ENCODE peak calls at places on chromosomes 1 and 21, in nine cellular contexts. One of them, this sample, is unnamed.

GRCh38 chr1:33088119-33088906 is 7.4 kb downstream of the AZIN2 start:
- DNase-seq in SK-MEL-5: no peak
- DNase-seq in WTC11: no peak
- DNase-seq in CD8-positive, alpha-beta memory T cell: no peak
- DNase-seq in AG08395: no peak
- DNase-seq in stromal cell of bone marrow: no peak
- DNase-seq in stimulated activated CD4-positive, alpha-beta T cell treated with anti-CD3 and anti-CD28 coated beads, TNF-alpha, amount 100 ng/mL, for 1 hour: no peak
- DNase-seq in SJSA1: peak; percentile 33
- DNase-seq in pons: peak; percentile 31
- DNase-seq in this sample: no peak

GRCh38 chr1:179753061-179753460 is 10.0 kb downstream of the FAM163A start:
- DNase-seq in WTC11: no peak
- DNase-seq in AG08395: no peak
- DNase-seq in SK-MEL-5: no peak
- DNase-seq in CD8-positive, alpha-beta memory T cell: no peak
- DNase-seq in pons: no peak
- DNase-seq in stimulated activated CD4-positive, alpha-beta T cell treated with anti-CD3 and anti-CD28 coated beads, TNF-alpha, amount 100 ng/mL, for 1 hour: no peak
- DNase-seq in stromal cell of bone marrow: peak; percentile 5
- DNase-seq in SJSA1: no peak
- DNase-seq in this sample: no peak

GRCh38 chr1:224183591-224184312 is 712 bp downstream of the DEGS1 start:
- DNase-seq in pons: peak; percentile 56
- DNase-seq in stimulated activated CD4-positive, alpha-beta T cell treated with anti-CD3 and anti-CD28 coated beads, TNF-alpha, amount 100 ng/mL, for 1 hour: peak; percentile 43
- DNase-seq in AG08395: peak; percentile 63
- DNase-seq in SK-MEL-5: peak; percentile 43
- DNase-seq in SJSA1: peak; percentile 66
- DNase-seq in stromal cell of bone marrow: no peak
- DNase-seq in WTC11: peak; percentile 51
- DNase-seq in CD8-positive, alpha-beta memory T cell: peak; percentile 50
- DNase-seq in this sample: peak; percentile 71

GRCh38 chr1:12486401-12487005 is 131.5 kb downstream of the DHRS3 start:
- DNase-seq in pons: no peak
- DNase-seq in CD8-positive, alpha-beta memory T cell: no peak
- DNase-seq in SJSA1: peak; percentile 83
- DNase-seq in stimulated activated CD4-positive, alpha-beta T cell treated with anti-CD3 and anti-CD28 coated beads, TNF-alpha, amount 100 ng/mL, for 1 hour: no peak
- DNase-seq in WTC11: no peak
- DNase-seq in SK-MEL-5: no peak
- DNase-seq in stromal cell of bone marrow: no peak
- DNase-seq in AG08395: no peak
- DNase-seq in this sample: no peak

GRCh38 chr21:45385549-45386050 is 19.4 kb upstream of the COL18A1 start:
- DNase-seq in SJSA1: no peak
- DNase-seq in SK-MEL-5: no peak
- DNase-seq in CD8-positive, alpha-beta memory T cell: no peak
- DNase-seq in stromal cell of bone marrow: no peak
- DNase-seq in WTC11: no peak
- DNase-seq in pons: no peak
- DNase-seq in AG08395: no peak
- DNase-seq in stimulated activated CD4-positive, alpha-beta T cell treated with anti-CD3 and anti-CD28 coated beads, TNF-alpha, amount 100 ng/mL, for 1 hour: no peak
- DNase-seq in this sample: no peak

GRCh38 chr1:153431928-153432327 is 15.6 kb downstream of the S100A7A start:
- DNase-seq in SJSA1: no peak
- DNase-seq in pons: no peak
- DNase-seq in stimulated activated CD4-positive, alpha-beta T cell treated with anti-CD3 and anti-CD28 coated beads, TNF-alpha, amount 100 ng/mL, for 1 hour: no peak
- DNase-seq in AG08395: no peak
- DNase-seq in stromal cell of bone marrow: no peak
- DNase-seq in SK-MEL-5: no peak
- DNase-seq in WTC11: no peak
- DNase-seq in CD8-positive, alpha-beta memory T cell: no peak
- DNase-seq in this sample: no peak

GRCh38 chr1:226763741-226764264 is 24.7 kb upstream of the ITPKB start:
- DNase-seq in CD8-positive, alpha-beta memory T cell: no peak
- DNase-seq in stimulated activated CD4-positive, alpha-beta T cell treated with anti-CD3 and anti-CD28 coated beads, TNF-alpha, amount 100 ng/mL, for 1 hour: no peak
- DNase-seq in SJSA1: peak; percentile 93
- DNase-seq in WTC11: peak; percentile 33
- DNase-seq in SK-MEL-5: peak; percentile 99
- DNase-seq in stromal cell of bone marrow: peak; percentile 74
- DNase-seq in pons: no peak
- DNase-seq in AG08395: peak; percentile 78
- DNase-seq in this sample: peak; percentile 99

GRCh38 chr1:7508052-7508745 is 262.9 kb upstream of the VAMP3 start:
- DNase-seq in stromal cell of bone marrow: no peak
- DNase-seq in CD8-positive, alpha-beta memory T cell: no peak
- DNase-seq in WTC11: no peak
- DNase-seq in AG08395: no peak
- DNase-seq in pons: no peak
- DNase-seq in stimulated activated CD4-positive, alpha-beta T cell treated with anti-CD3 and anti-CD28 coated beads, TNF-alpha, amount 100 ng/mL, for 1 hour: no peak
- DNase-seq in SK-MEL-5: no peak
- DNase-seq in SJSA1: no peak
- DNase-seq in this sample: no peak

GRCh38 chr1:93014156-93014555 is 52.9 kb upstream of the DIPK1A start:
- DNase-seq in stimulated activated CD4-positive, alpha-beta T cell treated with anti-CD3 and anti-CD28 coated beads, TNF-alpha, amount 100 ng/mL, for 1 hour: no peak
- DNase-seq in CD8-positive, alpha-beta memory T cell: no peak
- DNase-seq in pons: no peak
- DNase-seq in WTC11: no peak
- DNase-seq in AG08395: no peak
- DNase-seq in stromal cell of bone marrow: no peak
- DNase-seq in SK-MEL-5: no peak
- DNase-seq in SJSA1: no peak
- DNase-seq in this sample: no peak

GRCh38 chr1:31675161-31675560 is 28.7 kb downstream of the COL16A1 start:
- DNase-seq in AG08395: no peak
- DNase-seq in WTC11: no peak
- DNase-seq in stromal cell of bone marrow: no peak
- DNase-seq in CD8-positive, alpha-beta memory T cell: no peak
- DNase-seq in pons: no peak
- DNase-seq in SK-MEL-5: no peak
- DNase-seq in stimulated activated CD4-positive, alpha-beta T cell treated with anti-CD3 and anti-CD28 coated beads, TNF-alpha, amount 100 ng/mL, for 1 hour: no peak
- DNase-seq in SJSA1: no peak
- DNase-seq in this sample: no peak

GRCh38 chr1:2229921-2230700 is 2.0 kb downstream of the SKI start:
- DNase-seq in stromal cell of bone marrow: no peak
- DNase-seq in SJSA1: peak; percentile 49
- DNase-seq in stimulated activated CD4-positive, alpha-beta T cell treated with anti-CD3 and anti-CD28 coated beads, TNF-alpha, amount 100 ng/mL, for 1 hour: no peak
- DNase-seq in SK-MEL-5: no peak
- DNase-seq in CD8-positive, alpha-beta memory T cell: no peak
- DNase-seq in pons: no peak
- DNase-seq in AG08395: no peak
- DNase-seq in WTC11: no peak
- DNase-seq in this sample: no peak

GRCh38 chr1:170685166-170685565 is 21.2 kb downstream of the PRRX1 start:
- DNase-seq in CD8-positive, alpha-beta memory T cell: no peak
- DNase-seq in SJSA1: no peak
- DNase-seq in WTC11: no peak
- DNase-seq in stromal cell of bone marrow: peak; percentile 76
- DNase-seq in pons: no peak
- DNase-seq in stimulated activated CD4-positive, alpha-beta T cell treated with anti-CD3 and anti-CD28 coated beads, TNF-alpha, amount 100 ng/mL, for 1 hour: no peak
- DNase-seq in SK-MEL-5: no peak
- DNase-seq in AG08395: peak; percentile 73
- DNase-seq in this sample: no peak

GRCh38 chr1:84836145-84836544 is 56.9 kb downstream of the LPAR3 start:
- DNase-seq in SJSA1: no peak
- DNase-seq in stromal cell of bone marrow: peak; percentile 31
- DNase-seq in stimulated activated CD4-positive, alpha-beta T cell treated with anti-CD3 and anti-CD28 coated beads, TNF-alpha, amount 100 ng/mL, for 1 hour: no peak
- DNase-seq in pons: no peak
- DNase-seq in WTC11: no peak
- DNase-seq in CD8-positive, alpha-beta memory T cell: no peak
- DNase-seq in SK-MEL-5: peak; percentile 28
- DNase-seq in AG08395: no peak
- DNase-seq in this sample: no peak

This sample was measured in COLO829.